ENCODE peak calls at places on chromosomes 12 and 14, in eight cellular contexts. J, I, X, Z, N, Y, O and V are unnamed samples. For H3K36me3, the result is how much of the 10 kb centered on the place peaks cover.

GRCh38 chr12:14810953-14811483 is 3.0 kb downstream of the SMCO3 start:
- DNase-seq in J (no peak), I (peak), X (peak), Z (no peak), N (peak), Y (no peak), O (peak), V (no peak)

GRCh38 chr14:36059531-36059930 is 117.0 kb downstream of the PTCSC3 start:
- DNase-seq in J (no peak), I (no peak), X (no peak), Z (no peak), N (no peak), Y (no peak), O (no peak), V (no peak)

GRCh38 chr12:124646385-124647230 is 79.2 kb upstream of the NCOR2 start:
- DNase-seq in J (no peak), I (no peak), X (no peak), Z (no peak), N (no peak), Y (peak), O (no peak), V (no peak)

GRCh38 chr12:48744251-48745008 is 27.9 kb upstream of the CCNT1 start:
- DNase-seq in J (no peak), I (no peak), X (peak), Z (no peak), N (no peak), Y (no peak), O (no peak), V (no peak)

GRCh38 chr12:105878964-105879363 is 259.8 kb downstream of the NUAK1 start:
- DNase-seq in J (no peak), I (no peak), X (peak), Z (no peak), N (no peak), Y (no peak), O (peak), V (no peak)

GRCh38 chr12:88471641-88472040 is 108.6 kb downstream of the KITLG start:
- DNase-seq in J (no peak), I (no peak), X (peak), Z (peak), N (peak), Y (no peak), O (peak), V (no peak)

GRCh38 chr12:128592345-128592744 is 231.4 kb downstream of the SLC15A4 start:
- DNase-seq in J (no peak), I (no peak), X (no peak), Z (no peak), N (no peak), Y (no peak), O (no peak), V (no peak)

GRCh38 chr14:105484069-105484996 is 2.4 kb upstream of the CRIP1 start:
- DNase-seq in J (no peak), I (no peak), X (no peak), Z (no peak), N (peak), Y (no peak), O (no peak), V (no peak)

GRCh38 chr14:88270781-88271180 is 52.3 kb downstream of the KCNK10 start:
- DNase-seq in J (no peak), I (no peak), X (no peak), Z (no peak), N (no peak), Y (no peak), O (no peak), V (no peak)

DNA sequence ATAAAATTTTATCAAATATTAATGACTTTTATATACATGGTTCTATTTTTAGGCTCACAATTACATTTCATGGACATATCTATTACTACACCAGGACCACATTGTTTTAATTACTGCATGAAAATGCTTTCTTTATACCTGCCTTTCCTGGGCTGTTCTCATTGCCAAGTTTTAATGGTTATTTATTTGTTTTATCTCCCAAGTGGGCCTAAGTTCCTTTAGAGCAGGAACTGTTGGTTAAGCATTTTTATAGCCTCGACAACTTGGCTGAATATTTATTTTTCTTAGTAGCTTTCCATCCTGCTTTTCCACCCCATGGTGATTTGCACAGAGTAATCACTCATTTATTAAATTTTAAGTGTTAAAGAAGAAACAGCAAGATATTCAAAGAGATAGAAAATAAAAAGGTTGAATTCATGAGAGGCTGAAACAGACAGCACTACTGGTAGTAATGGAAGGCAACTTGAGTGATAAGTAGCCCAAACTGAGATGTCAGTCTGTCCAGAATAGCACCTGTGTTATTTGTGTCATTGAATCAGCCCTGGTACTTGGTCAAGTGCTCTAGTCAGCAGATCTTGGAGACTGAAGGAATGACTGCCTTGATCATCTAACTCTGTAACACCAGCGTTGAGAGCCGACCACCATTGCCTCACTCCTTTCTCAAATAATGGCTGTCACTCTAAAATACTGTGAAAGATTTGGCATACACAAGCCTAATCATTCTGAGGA is 119.1 kb upstream of the EGLN3 start:
- DNase-seq in J (no peak), I (no peak), X (no peak), Z (no peak), N (no peak), Y (no peak), O (no peak), V (no peak)
- H3K4me3 ChIP-seq in J (no peak), I (no peak), X (no peak), Z (no peak), N (no peak), Y (no peak), O (no peak), V (no peak)

GRCh38 chr12:52156757-52157565 is 34.9 kb downstream of the KRT80 start:
- DNase-seq in J (no peak), I (peak), X (peak), Z (peak), N (peak), Y (peak), O (peak), V (no peak)
- TF ChIP-seq CTCF in J (peak), I (peak), X (peak), Z (peak), N (peak), Y (peak), O (peak), V (peak)

GRCh38 chr12:120162763-120163162 is 31.8 kb downstream of the GCN1 start:
- DNase-seq in J (no peak), I (no peak), X (no peak), Z (no peak), N (no peak), Y (no peak), O (no peak), V (no peak)
- H3K36me3 ChIP-seq in J (half or more), I (half or more), X (under half), Z (under half), N (half or more), Y (half or more), O (under half), V (half or more)

DNA sequence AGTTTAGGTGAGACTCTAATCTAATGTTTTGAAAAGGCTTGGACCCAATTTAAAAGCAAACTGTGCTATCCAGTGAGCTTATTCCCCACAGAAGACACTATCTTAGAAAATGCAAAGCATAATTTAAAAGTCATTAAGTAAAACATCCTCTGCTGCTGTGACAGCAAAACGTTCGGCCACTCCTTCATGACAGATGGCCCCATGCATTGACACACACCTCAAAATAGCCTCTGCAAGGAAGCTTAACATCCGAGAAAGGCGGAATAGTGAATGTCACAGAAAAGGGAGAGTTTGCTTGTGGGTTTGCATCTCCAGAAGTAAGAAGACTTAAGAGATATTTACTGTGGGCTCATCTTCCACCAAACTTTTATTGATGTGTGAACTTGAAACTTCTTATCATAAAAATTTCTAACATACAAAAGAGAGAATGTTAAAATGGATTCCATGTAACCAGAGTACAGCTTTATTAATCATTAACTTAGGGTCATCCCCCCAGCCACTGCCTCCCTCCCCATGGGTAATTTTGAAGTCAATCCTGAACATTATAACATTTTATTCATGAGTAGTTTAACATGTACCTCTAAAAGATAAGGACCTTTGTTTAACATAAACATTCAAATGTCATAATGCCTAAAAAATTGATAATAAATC is 119.5 kb upstream of the TMCC3 start:
- DNase-seq in J (no peak), I (peak), X (no peak), Z (no peak), N (no peak), Y (no peak), O (no peak), V (no peak)
- H3K4me3 ChIP-seq in J (no peak), I (no peak), X (no peak), Z (no peak), N (no peak), Y (no peak), O (no peak), V (no peak)

DNA sequence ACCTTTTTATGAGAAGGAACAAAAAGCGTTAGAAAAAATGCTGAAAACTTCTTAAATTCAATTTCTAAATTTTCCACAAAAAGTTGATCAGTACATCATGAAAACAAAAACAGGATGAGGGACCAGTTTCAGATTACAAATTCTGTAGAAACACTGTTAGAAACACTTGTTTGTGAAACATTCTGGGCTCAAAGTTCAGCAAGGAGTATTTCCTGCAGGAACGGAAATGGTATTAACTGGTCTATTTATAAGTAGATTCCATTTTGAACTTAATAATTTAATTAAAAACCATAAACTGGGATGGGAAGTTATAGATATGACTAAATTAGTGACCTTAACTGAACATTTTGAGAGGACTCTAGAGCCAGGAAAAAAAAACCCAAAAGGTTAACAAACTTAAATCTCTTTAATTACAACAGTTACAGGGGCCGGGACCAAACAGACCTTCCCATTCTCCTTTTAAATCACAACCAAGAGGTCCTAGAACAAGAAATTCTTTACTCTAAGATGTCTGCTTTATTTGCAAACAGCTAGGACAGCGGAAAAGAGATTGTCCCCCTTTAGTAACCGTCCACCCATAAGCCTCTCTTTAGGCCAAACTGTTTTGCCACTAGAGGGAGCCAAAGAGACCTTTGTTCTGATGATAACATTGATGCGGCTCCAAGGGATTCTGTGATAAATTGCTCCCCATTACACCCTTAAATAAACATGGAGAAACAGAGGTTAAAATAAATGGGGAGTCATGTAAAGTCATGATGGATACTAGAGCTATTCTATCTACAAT is 69.0 kb upstream of the RERGL start:
- DNase-seq in J (no peak), I (peak), X (peak), Z (no peak), N (peak), Y (no peak), O (peak), V (no peak)
- TF ChIP-seq CTCF in J (peak), I (peak), X (peak), Z (no peak), N (peak), Y (peak), O (peak), V (peak)

GRCh38 chr12:126855768-126856167 is 1411.2 kb upstream of the TMEM132C start:
- DNase-seq in J (no peak), I (no peak), X (no peak), Z (no peak), N (no peak), Y (no peak), O (no peak), V (no peak)
- H3K36me3 ChIP-seq in J (under half), I (under half), X (under half), Z (under half), N (under half), Y (under half), O (under half), V (under half)